ENCODE peak calls at places on chromosomes 11 and 22, in four cellular contexts. Y, I, B and K are unnamed samples.

GRCh38 chr22:45196308-45196707 is 32.6 kb downstream of the NUP50 start:
- DNase-seq in Y (no peak), I (no peak), B (no peak), K (no peak)

GRCh38 chr11:3178349-3178748 is 13.2 kb upstream of the OSBPL5 start:
- DNase-seq in Y (no peak), I (no peak), B (no peak), K (no peak)

GRCh38 chr11:92735039-92735438 is 234.4 kb upstream of the MTNR1B start:
- DNase-seq in Y (no peak), I (no peak), B (no peak), K (no peak)

GRCh38 chr11:95299078-95299611 is 68.1 kb upstream of the SESN3 start:
- DNase-seq in Y (no peak), I (no peak), B (no peak), K (no peak)

GRCh38 chr22:25962711-25963110 is 206.6 kb upstream of the SEZ6L start:
- DNase-seq in Y (no peak), I (no peak), B (no peak), K (no peak)

GRCh38 chr11:64355078-64355940 is 3.7 kb upstream of the RPS6KA4 start:
- DNase-seq in Y (peak; percentile 79), I (no peak), B (peak; percentile 92), K (peak; percentile 79)

GRCh38 chr11:34944692-34945091 is 28.3 kb downstream of the PDHX start:
- DNase-seq in Y (no peak), I (no peak), B (no peak), K (no peak)

GRCh38 chr22:40818192-40818746 is 877 bp downstream of the SLC25A17 start:
- DNase-seq in Y (no peak), I (no peak), B (no peak), K (no peak)

GRCh38 chr11:2521681-2522630 is 77.1 kb downstream of the KCNQ1 start:
- DNase-seq in Y (no peak), I (no peak), B (no peak), K (no peak)

GRCh38 chr11:5288108-5288911 is 13.4 kb downstream of the OR51B4 start:
- DNase-seq in Y (no peak), I (no peak), B (peak; percentile 78), K (no peak)

GRCh38 chr11:64787526-64788320 is 9.4 kb upstream of the SF1 start:
- DNase-seq in Y (peak; percentile 41), I (no peak), B (peak; percentile 75), K (peak; percentile 75)

GRCh38 chr11:9680028-9680427 is 16.2 kb downstream of the SWAP70 start:
- DNase-seq in Y (no peak), I (no peak), B (no peak), K (no peak)

GRCh38 chr11:2451336-2451735 is 6.5 kb downstream of the KCNQ1 start:
- DNase-seq in Y (no peak), I (no peak), B (no peak), K (no peak)

GRCh38 chr11:64289011-64289564 is 2.0 kb upstream of the KCNK4 start:
- DNase-seq in Y (no peak), I (no peak), B (no peak), K (no peak)

GRCh38 chr11:128513915-128514681 is 73.3 kb downstream of the ETS1 start:
- DNase-seq in Y (no peak), I (no peak), B (no peak), K (no peak)

GRCh38 chr11:110490886-110491285 is 61.1 kb downstream of the FDX1 start:
- DNase-seq in Y (no peak), I (no peak), B (no peak), K (no peak)

GRCh38 chr11:19903620-19904069 is 191.0 kb downstream of the NAV2 start:
- DNase-seq in Y (peak; percentile 60), I (peak; percentile 3), B (peak; percentile 71), K (peak; percentile 65)

GRCh38 chr22:11253000-11253511 is 4274.9 kb upstream of the OR11H1 start:
- DNase-seq in Y (no peak), I (no peak), B (no peak), K (no peak)

GRCh38 chr11:60762851-60763691 is 6.4 kb downstream of the MS4A15 start:
- DNase-seq in Y (peak; percentile 25), I (peak; percentile 94), B (peak; percentile 34), K (no peak)

GRCh38 chr11:104148074-104148473 is 15.9 kb downstream of the PDGFD start:
- DNase-seq in Y (no peak), I (no peak), B (no peak), K (no peak)

GRCh38 chr11:117097567-117098268 is 510 bp downstream of the SIK3 start:
- DNase-seq in Y (no peak), I (no peak), B (peak; percentile 72), K (peak; percentile 49)

GRCh38 chr11:119726585-119727522 is 2.1 kb downstream of the NECTIN1 start:
- DNase-seq in Y (no peak), I (no peak), B (no peak), K (no peak)

GRCh38 chr22:39457546-39458442 is 982 bp downstream of the MGAT3 start:
- DNase-seq in Y (no peak), I (no peak), B (peak; percentile 69), K (peak; percentile 61)

GRCh38 chr11:112298535-112298934 is 37.9 kb upstream of the PLET1 start:
- DNase-seq in Y (no peak), I (no peak), B (no peak), K (no peak)
- TF ChIP-seq TARDBP in Y (no peak), I (no peak), B (no peak), K (no peak)

GRCh38 chr11:45087301-45087700 is 59.1 kb upstream of the PRDM11 start:
- DNase-seq in Y (no peak), I (no peak), B (no peak), K (no peak)

GRCh38 chr11:45090607-45091006 is 55.8 kb upstream of the PRDM11 start:
- DNase-seq in Y (no peak), I (no peak), B (no peak), K (no peak)

GRCh38 chr11:45089845-45090499 is 56.5 kb upstream of the PRDM11 start:
- DNase-seq in Y (no peak), I (no peak), B (no peak), K (no peak)

GRCh38 chr11:45087761-45088160 is 58.7 kb upstream of the PRDM11 start:
- DNase-seq in Y (no peak), I (no peak), B (no peak), K (no peak)

DNA sequence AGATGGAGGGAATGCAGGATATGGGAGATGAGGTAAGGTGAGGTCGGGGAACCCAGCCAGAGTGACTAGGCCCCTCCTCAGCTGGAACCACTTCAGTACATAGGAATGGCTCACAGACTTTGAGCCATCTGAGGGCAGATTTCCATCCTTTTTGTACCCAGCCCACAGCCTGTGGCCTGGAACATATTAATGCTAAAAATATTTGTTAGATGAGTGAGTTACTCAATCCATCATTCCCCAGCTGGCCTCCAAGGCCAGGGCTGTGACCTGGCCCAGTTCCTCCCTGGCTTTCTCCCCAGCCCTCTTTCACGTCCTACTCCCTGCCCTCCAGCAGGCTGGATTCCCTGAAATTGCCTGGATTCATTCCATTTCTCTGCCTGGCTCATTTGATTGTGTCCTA is 57.2 kb upstream of the PRDM11 start:
- DNase-seq in Y (no peak), I (no peak), B (no peak), K (no peak)
- TF ChIP-seq TARDBP in Y (no peak), I (no peak), B (no peak), K (no peak)

DNA sequence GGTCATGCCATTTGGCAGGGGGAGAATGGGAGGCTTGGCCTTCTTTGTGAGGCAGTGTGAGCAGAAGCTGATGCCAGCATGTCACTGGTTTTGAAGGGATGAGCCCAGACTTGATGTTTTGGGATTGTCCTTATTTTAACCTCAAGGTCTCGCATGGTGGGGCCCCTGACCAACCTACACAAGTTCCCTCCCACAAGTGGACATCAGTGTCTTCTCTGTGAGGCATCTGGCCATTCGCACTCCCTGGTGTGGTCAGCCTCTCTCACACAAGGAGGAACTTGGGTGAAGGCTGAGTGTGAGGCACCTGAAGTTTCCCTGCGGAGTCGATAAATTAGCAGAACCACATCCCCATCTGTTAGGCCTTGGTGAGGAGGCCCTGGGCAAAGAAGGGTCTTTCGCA is 59.8 kb downstream of the TIMP3 start:
- DNase-seq in Y (no peak), I (no peak), B (no peak), K (no peak)
- TF ChIP-seq TARDBP in Y (no peak), I (no peak), B (no peak), K (no peak)

GRCh38 chr11:121611242-121611641 is 158.5 kb upstream of the SORL1-AS1 start:
- DNase-seq in Y (no peak), I (no peak), B (no peak), K (no peak)

GRCh38 chr11:121610706-121611105 is 157.9 kb upstream of the SORL1-AS1 start:
- DNase-seq in Y (no peak), I (no peak), B (no peak), K (no peak)

GRCh38 chr11:121615506-121615905 is 162.7 kb upstream of the SORL1-AS1 start:
- DNase-seq in Y (no peak), I (no peak), B (no peak), K (no peak)

GRCh38 chr11:121614661-121615240 is 162.0 kb upstream of the SORL1-AS1 start:
- DNase-seq in Y (no peak), I (no peak), B (no peak), K (no peak)

GRCh38 chr11:121613724-121614123 is 161.0 kb upstream of the SORL1-AS1 start:
- DNase-seq in Y (no peak), I (no peak), B (no peak), K (no peak)
- TF ChIP-seq TARDBP in Y (no peak), I (no peak), B (no peak), K (no peak)